ENCODE peak calls at places on chromosomes 7 and 10, in ten cellular contexts. D is left lung, R is lower lobe of right lung, H is fibroblast of pulmonary artery, V is astrocyte of the cerebellum, Y is ascending aorta, M is HCT116, U is Panc1, S is MM.1S, L is AG04449. P is an unnamed sample.

GRCh38 chr7:44309271-44310091 is 15.9 kb downstream of the CAMK2B start:
- DNase-seq in D (peak), R (peak), H (peak), V (peak), Y (peak), M (no peak), U (no peak), S (peak), L (no peak), P (no peak)

GRCh38 chr7:139995034-139995915 is 67.5 kb downstream of the PARP12 start:
- DNase-seq in D (no peak), R (no peak), H (peak), V (no peak), Y (no peak), M (no peak), U (no peak), S (no peak), L (no peak), P (no peak)

GRCh38 chr7:116249969-116250553 is 39.7 kb downstream of the TES start:
- DNase-seq in D (no peak), R (no peak), H (peak), V (no peak), Y (no peak), M (peak), U (no peak), S (peak), L (no peak), P (no peak)

GRCh38 chr10:30897547-30897946 is 134.1 kb downstream of the ZNF438 start:
- DNase-seq in D (no peak), R (no peak), H (no peak), V (no peak), Y (no peak), M (no peak), U (no peak), S (peak), L (no peak), P (no peak)

GRCh38 chr10:1650542-1651279 is 86.6 kb downstream of the ADARB2 start:
- DNase-seq in D (no peak), R (no peak), H (no peak), V (no peak), Y (no peak), M (no peak), U (no peak), S (no peak), L (no peak), P (peak)

GRCh38 chr10:10816453-10816852 is 201.2 kb upstream of the CELF2 start:
- DNase-seq in D (no peak), R (no peak), H (peak), V (no peak), Y (no peak), M (no peak), U (no peak), S (no peak), L (peak), P (no peak)

GRCh38 chr7:51352174-51353145 is 35.9 kb upstream of the COBL start:
- DNase-seq in D (no peak), R (no peak), H (no peak), V (no peak), Y (no peak), M (no peak), U (no peak), S (no peak), L (no peak), P (no peak)

GRCh38 chr7:16428672-16429071 is 7.3 kb upstream of the CRPPA start:
- DNase-seq in D (no peak), R (no peak), H (peak), V (no peak), Y (no peak), M (no peak), U (no peak), S (no peak), L (no peak), P (no peak)

GRCh38 chr7:80170445-80170844 is 35.8 kb downstream of the GNAI1 start:
- DNase-seq in D (no peak), R (no peak), H (no peak), V (no peak), Y (no peak), M (no peak), U (no peak), S (no peak), L (no peak), P (no peak)

GRCh38 chr10:60388709-60389241 is 900 bp downstream of the ANK3 start:
- DNase-seq in D (no peak), R (no peak), H (peak), V (no peak), Y (no peak), M (no peak), U (no peak), S (no peak), L (no peak), P (no peak)

GRCh38 chr10:7563770-7564169 is 103.0 kb downstream of the ITIH5 start:
- DNase-seq in D (no peak), R (no peak), H (no peak), V (no peak), Y (no peak), M (no peak), U (no peak), S (no peak), L (no peak), P (no peak)

GRCh38 chr10:22606164-22606614 is 108.2 kb downstream of the PIP4K2A start:
- DNase-seq in D (no peak), R (peak), H (no peak), V (no peak), Y (peak), M (no peak), U (no peak), S (peak), L (no peak), P (no peak)

GRCh38 chr7:12320241-12320640 is 83.4 kb downstream of the VWDE start:
- DNase-seq in D (no peak), R (no peak), H (no peak), V (no peak), Y (no peak), M (no peak), U (no peak), S (no peak), L (no peak), P (no peak)

GRCh38 chr10:94125856-94126255 is 132.1 kb downstream of the PLCE1 start:
- DNase-seq in D (no peak), R (no peak), H (peak), V (peak), Y (no peak), M (no peak), U (no peak), S (no peak), L (peak), P (no peak)

GRCh38 chr10:58477122-58477521 is 35.5 kb upstream of the BICC1 start:
- DNase-seq in D (peak), R (no peak), H (peak), V (peak), Y (peak), M (no peak), U (no peak), S (no peak), L (no peak), P (no peak)

GRCh38 chr10:124802313-124802675 is 675 bp downstream of the ABRAXAS2 start:
- DNase-seq in D (no peak), R (no peak), H (no peak), V (no peak), Y (no peak), M (no peak), U (no peak), S (no peak), L (no peak), P (no peak)

GRCh38 chr10:108812296-108812695 is 1111.0 kb downstream of the XPNPEP1 start:
- DNase-seq in D (no peak), R (no peak), H (no peak), V (no peak), Y (no peak), M (no peak), U (no peak), S (no peak), L (no peak), P (no peak)

GRCh38 chr10:25390733-25391132 is 215.9 kb downstream of the GPR158 start:
- DNase-seq in D (no peak), R (no peak), H (no peak), V (no peak), Y (no peak), M (no peak), U (no peak), S (no peak), L (no peak), P (no peak)

GRCh38 chr7:134062460-134062859 is 64.7 kb upstream of the LRGUK start:
- DNase-seq in D (no peak), R (no peak), H (no peak), V (no peak), Y (no peak), M (no peak), U (no peak), S (no peak), L (no peak), P (no peak)

GRCh38 chr10:86556933-86557649 is 35.5 kb upstream of the WAPL start:
- DNase-seq in D (no peak), R (no peak), H (no peak), V (no peak), Y (no peak), M (no peak), U (no peak), S (no peak), L (no peak), P (no peak)

GRCh38 chr7:70178787-70179186 is 580.5 kb downstream of the AUTS2 start:
- DNase-seq in D (peak), R (peak), H (no peak), V (no peak), Y (no peak), M (no peak), U (no peak), S (no peak), L (no peak), P (no peak)

GRCh38 chr10:112728118-112728963 is 221.7 kb upstream of the TCF7L2 start:
- DNase-seq in D (no peak), R (no peak), H (no peak), V (no peak), Y (no peak), M (no peak), U (no peak), S (no peak), L (no peak), P (no peak)

GRCh38 chr10:112775892-112776679 is 174.0 kb upstream of the TCF7L2 start:
- DNase-seq in D (no peak), R (no peak), H (no peak), V (no peak), Y (no peak), M (no peak), U (no peak), S (no peak), L (no peak), P (peak)

GRCh38 chr7:128906766-128907559 is 3.5 kb downstream of the KCP start:
- DNase-seq in D (no peak), R (no peak), H (no peak), V (no peak), Y (peak), M (no peak), U (no peak), S (no peak), L (no peak), P (no peak)

GRCh38 chr10:52879181-52879607 is 106.6 kb upstream of the MBL2 start:
- DNase-seq in D (no peak), R (no peak), H (no peak), V (no peak), Y (no peak), M (no peak), U (no peak), S (no peak), L (peak), P (no peak)

GRCh38 chr7:121599887-121600286 is 203.8 kb upstream of the FAM3C start:
- DNase-seq in D (no peak), R (no peak), H (no peak), V (no peak), Y (no peak), M (no peak), U (no peak), S (no peak), L (no peak), P (no peak)

GRCh38 chr10:14032406-14032998 is 298.2 kb downstream of the FRMD4A start:
- DNase-seq in D (no peak), R (peak), H (peak), V (no peak), Y (no peak), M (peak), U (no peak), S (no peak), L (no peak), P (no peak)

GRCh38 chr7:104548861-104549260 is 220.5 kb downstream of the LHFPL3 start:
- DNase-seq in D (no peak), R (no peak), H (no peak), V (no peak), Y (no peak), M (peak), U (no peak), S (no peak), L (no peak), P (no peak)

GRCh38 chr7:26105206-26105605 is 46.8 kb upstream of the NFE2L3 start:
- DNase-seq in D (no peak), R (no peak), H (no peak), V (no peak), Y (no peak), M (no peak), U (no peak), S (no peak), L (no peak), P (no peak)

GRCh38 chr7:113307147-113307546 is 188.8 kb upstream of the SMIM30 start:
- DNase-seq in D (no peak), R (no peak), H (no peak), V (no peak), Y (no peak), M (no peak), U (no peak), S (no peak), L (no peak), P (no peak)

GRCh38 chr7:945147-945555 is 9.3 kb downstream of the ADAP1 start:
- DNase-seq in D (peak), R (peak), H (no peak), V (no peak), Y (peak), M (no peak), U (no peak), S (no peak), L (no peak), P (no peak)
- H3K4me3 ChIP-seq in D (peak), R (peak), H (no peak), V (no peak), Y (no peak), M (peak), U (no peak), S (no peak), L (no peak), P (no peak)

GRCh38 chr7:100874300-100874576 is 665 bp upstream of the SRRT start:
- DNase-seq in D (no peak), R (no peak), H (no peak), V (no peak), Y (no peak), M (no peak), U (no peak), S (no peak), L (no peak), P (no peak)
- TF ChIP-seq CTCF in D (no peak), R (no peak), H (no peak), V (no peak), Y (no peak), M (no peak), U (no peak), S (no peak), L (no peak), P (no peak)

DNA sequence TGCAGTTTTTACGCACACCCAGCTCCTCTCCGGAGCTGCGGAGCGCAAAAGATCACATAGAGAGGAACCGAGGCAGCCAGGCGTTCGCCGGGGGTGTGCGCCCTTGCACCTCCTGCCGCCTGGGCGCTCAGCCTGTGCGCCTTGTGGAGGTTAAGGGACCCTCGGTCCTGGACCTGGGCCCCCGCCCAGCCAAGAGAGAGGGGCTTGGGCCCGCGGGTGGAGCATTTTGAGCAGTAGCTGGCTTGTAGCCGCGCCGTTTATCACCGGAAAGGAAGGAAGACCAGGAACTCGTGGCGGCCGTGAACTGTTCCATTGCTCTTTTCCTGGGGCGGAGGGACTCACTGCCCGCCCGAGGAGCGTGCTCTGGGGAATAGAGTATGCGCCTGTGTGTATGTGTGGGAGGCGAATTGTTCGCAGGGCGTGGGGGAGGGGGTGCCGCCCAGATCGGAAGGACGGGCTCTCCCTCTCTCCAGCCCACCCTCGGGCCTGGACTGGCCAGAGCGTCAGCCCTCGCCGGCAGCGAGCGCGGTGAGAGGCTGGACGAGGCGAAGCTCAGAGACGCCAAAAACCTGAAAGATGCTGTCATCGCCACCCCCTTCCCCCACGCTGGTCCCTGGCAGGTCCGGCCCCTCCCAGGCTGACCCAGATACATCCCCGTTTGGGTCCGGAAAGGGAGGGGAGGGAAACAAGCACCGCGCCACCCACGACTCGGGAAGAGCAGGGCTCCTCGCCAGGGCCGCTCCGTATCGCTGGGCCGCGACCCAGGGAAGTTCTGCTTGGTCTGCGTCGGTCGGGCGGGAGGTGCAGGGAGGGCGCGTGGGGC is 1.2 kb upstream of the WNT2 start:
- DNase-seq in D (peak), R (peak), H (peak), V (no peak), Y (peak), M (no peak), U (no peak), S (no peak), L (no peak), P (no peak)
- H3K4me3 ChIP-seq in D (peak), R (peak), H (peak), V (peak), Y (peak), M (no peak), U (peak), S (no peak), L (peak), P (no peak)

GRCh38 chr10:43136432-43136831 is 1.8 kb upstream of the CSGALNACT2 start:
- DNase-seq in D (no peak), R (no peak), H (no peak), V (no peak), Y (no peak), M (no peak), U (no peak), S (no peak), L (no peak), P (no peak)

GRCh38 chr10:43138757-43139241 is 554 bp downstream of the CSGALNACT2 start:
- DNase-seq in D (no peak), R (no peak), H (peak), V (no peak), Y (no peak), M (no peak), U (no peak), S (peak), L (no peak), P (no peak)

GRCh38 chr10:43137971-43138756 is at the start of gene CSGALNACT2:
- DNase-seq in D (peak), R (peak), H (peak), V (peak), Y (peak), M (peak), U (no peak), S (peak), L (no peak), P (peak)

GRCh38 chr10:43136995-43137700 is 1.1 kb upstream of the CSGALNACT2 start:
- DNase-seq in D (no peak), R (no peak), H (peak), V (no peak), Y (no peak), M (no peak), U (no peak), S (no peak), L (no peak), P (no peak)

DNA sequence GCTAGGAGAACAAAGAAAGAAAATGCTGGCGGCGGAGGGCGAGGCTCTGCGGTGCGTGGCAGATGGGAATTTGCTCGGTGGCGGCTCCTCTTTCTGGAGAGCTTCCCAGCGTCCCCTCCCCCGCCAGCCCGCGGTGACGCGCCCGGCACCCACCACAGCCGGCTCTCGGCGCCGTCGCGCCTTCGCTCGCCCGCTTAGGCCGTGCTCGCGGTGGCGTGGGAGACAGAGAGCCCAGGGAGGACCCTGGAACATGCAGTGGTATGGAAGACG is 609 bp upstream of the CSGALNACT2 start:
- DNase-seq in D (peak), R (peak), H (peak), V (no peak), Y (no peak), M (no peak), U (no peak), S (peak), L (no peak), P (no peak)
- TF ChIP-seq CTCF in D (no peak), R (no peak), H (no peak), V (no peak), Y (no peak), M (no peak), U (no peak), S (peak), L (no peak), P (no peak)

DNA sequence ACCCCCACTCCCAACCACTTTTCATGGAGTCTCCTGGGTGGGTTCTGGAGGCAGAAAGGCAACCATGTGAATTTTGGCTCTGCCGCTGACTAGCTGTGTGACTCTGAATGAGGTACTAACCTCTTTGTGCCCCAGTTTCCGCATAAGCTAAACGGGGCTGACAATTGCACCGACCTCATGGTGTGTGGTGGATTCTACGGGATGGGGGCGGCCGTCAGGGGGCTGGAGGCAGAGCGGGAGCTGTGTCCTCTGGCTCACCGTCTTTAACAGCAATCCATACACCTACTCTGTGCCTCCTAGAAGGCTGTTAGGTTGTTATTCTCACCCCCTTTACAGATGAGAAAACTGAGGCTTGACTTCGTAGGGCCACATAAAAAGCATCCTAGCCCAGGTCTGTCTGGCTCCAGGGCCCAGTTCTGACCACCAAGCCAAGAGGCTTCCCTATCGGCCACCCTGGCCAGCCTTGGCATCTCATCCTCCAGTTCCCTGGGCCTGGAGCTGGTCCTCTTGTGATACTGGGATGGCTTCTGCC is 4.3 kb upstream of the SLC29A3 start:
- DNase-seq in D (no peak), R (peak), H (no peak), V (no peak), Y (no peak), M (no peak), U (no peak), S (no peak), L (no peak), P (no peak)
- H3K4me3 ChIP-seq in D (no peak), R (no peak), H (no peak), V (no peak), Y (no peak), M (no peak), U (peak), S (no peak), L (no peak), P (no peak)

DNA sequence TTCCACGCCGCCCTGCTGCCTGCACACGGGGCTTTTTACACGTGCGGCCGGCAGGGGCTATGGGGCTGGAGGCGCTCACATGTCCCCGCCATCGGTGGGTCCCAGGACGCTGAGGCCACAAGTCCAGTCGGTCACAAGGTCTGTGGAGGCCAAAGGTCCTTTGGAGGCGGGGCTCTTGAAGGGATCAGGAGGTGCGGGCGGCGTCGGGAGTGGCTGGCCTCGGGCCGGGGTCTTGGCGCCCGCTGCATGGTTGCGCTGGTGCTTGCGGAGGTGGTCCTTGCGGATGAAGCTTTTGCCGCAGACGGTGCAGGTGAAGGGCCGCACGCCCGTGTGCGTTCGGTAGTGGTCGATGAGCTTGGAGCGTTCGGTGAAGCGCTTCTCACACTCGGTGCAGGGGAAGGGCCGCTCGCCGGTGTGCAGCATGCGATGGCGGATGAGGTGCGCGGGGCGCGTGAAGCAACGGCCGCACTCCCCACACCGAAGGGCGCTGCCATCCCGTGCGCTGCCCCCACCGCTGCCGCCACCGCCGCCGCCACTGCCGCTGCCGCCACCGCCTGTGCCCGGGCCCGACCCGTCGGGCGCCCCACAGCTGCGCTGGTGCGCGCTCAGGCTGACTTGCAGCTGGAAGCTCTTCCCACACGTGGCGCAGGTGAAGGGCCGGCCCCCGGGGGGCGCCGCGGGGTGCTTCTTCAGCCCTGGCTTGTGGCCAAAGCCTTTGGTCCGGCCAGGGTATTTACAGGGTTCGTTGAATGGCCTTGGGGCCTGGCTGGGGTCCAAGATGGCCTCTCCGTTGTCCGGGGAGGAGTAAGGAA is 13.7 kb upstream of the ZNF777 start:
- DNase-seq in D (peak), R (no peak), H (no peak), V (no peak), Y (no peak), M (no peak), U (no peak), S (no peak), L (no peak), P (no peak)
- TF ChIP-seq CTCF in D (no peak), R (no peak), H (no peak), V (no peak), Y (no peak), M (peak), U (no peak), S (no peak), L (no peak), P (no peak)